ENCODE peak calls at places on chromosome 20, in seven cellular contexts. One of them, this sample, is unnamed. For H3K4me1, the result is how much of the 10 kb centered on the place peaks cover.

GRCh38 chr20:59802471-59803221 is 130.8 kb downstream of the SYCP2 start:
- DNase-seq in tibial nerve: peak
- DNase-seq in colonic mucosa: peak
- DNase-seq in heart right ventricle: no peak
- DNase-seq in HepG2: no peak
- DNase-seq in H1: no peak
- DNase-seq in H9: peak
- DNase-seq in this sample: no peak

GRCh38 chr20:51193066-51193772 is 170.3 kb upstream of the KCNG1 start:
- DNase-seq in colonic mucosa: no peak
- DNase-seq in tibial nerve: no peak
- DNase-seq in HepG2: no peak
- DNase-seq in H9: no peak
- DNase-seq in H1: no peak
- DNase-seq in heart right ventricle: no peak
- DNase-seq in this sample: no peak

GRCh38 chr20:62657956-62658355 is 15.7 kb downstream of the SLCO4A1 start:
- DNase-seq in tibial nerve: no peak
- DNase-seq in H9: no peak
- DNase-seq in colonic mucosa: no peak
- DNase-seq in heart right ventricle: no peak
- DNase-seq in HepG2: no peak
- DNase-seq in H1: no peak
- DNase-seq in this sample: no peak

GRCh38 chr20:41499064-41499463 is 119.1 kb downstream of the CHD6 start:
- DNase-seq in heart right ventricle: no peak
- DNase-seq in H9: no peak
- DNase-seq in HepG2: no peak
- DNase-seq in colonic mucosa: no peak
- DNase-seq in H1: no peak
- DNase-seq in tibial nerve: no peak
- DNase-seq in this sample: no peak

GRCh38 chr20:48957053-48957481 is 35.6 kb downstream of the ARFGEF2 start:
- DNase-seq in tibial nerve: no peak
- DNase-seq in H1: no peak
- DNase-seq in HepG2: no peak
- DNase-seq in H9: no peak
- DNase-seq in colonic mucosa: no peak
- DNase-seq in heart right ventricle: no peak
- DNase-seq in this sample: no peak

GRCh38 chr20:48875914-48876240 is 45.6 kb upstream of the ARFGEF2 start:
- DNase-seq in H1: no peak
- DNase-seq in HepG2: no peak
- DNase-seq in H9: no peak
- DNase-seq in tibial nerve: no peak
- DNase-seq in heart right ventricle: no peak
- DNase-seq in colonic mucosa: no peak
- DNase-seq in this sample: no peak

GRCh38 chr20:58125726-58126125 is 102.7 kb downstream of the ANKRD60 start:
- DNase-seq in tibial nerve: no peak
- DNase-seq in HepG2: no peak
- DNase-seq in heart right ventricle: no peak
- DNase-seq in H9: no peak
- DNase-seq in colonic mucosa: no peak
- DNase-seq in H1: no peak
- DNase-seq in this sample: no peak

GRCh38 chr20:651713-652610 is 1.0 kb downstream of the SRXN1 start:
- DNase-seq in H9: no peak
- DNase-seq in colonic mucosa: peak
- DNase-seq in H1: no peak
- DNase-seq in HepG2: no peak
- DNase-seq in heart right ventricle: no peak
- DNase-seq in tibial nerve: no peak
- DNase-seq in this sample: no peak

GRCh38 chr20:63502671-63503172 is 3.8 kb upstream of the EEF1A2 start:
- DNase-seq in tibial nerve: no peak
- DNase-seq in heart right ventricle: no peak
- DNase-seq in H9: peak
- DNase-seq in H1: peak
- DNase-seq in colonic mucosa: no peak
- DNase-seq in HepG2: no peak
- DNase-seq in this sample: no peak

GRCh38 chr20:40493551-40493950 is 195.5 kb downstream of the MAFB start:
- DNase-seq in HepG2: no peak
- DNase-seq in colonic mucosa: no peak
- DNase-seq in tibial nerve: no peak
- DNase-seq in H1: no peak
- DNase-seq in heart right ventricle: no peak
- DNase-seq in H9: no peak
- DNase-seq in this sample: no peak

GRCh38 chr20:8764289-8764962 is 304.5 kb upstream of the PLCB4 start:
- DNase-seq in colonic mucosa: peak
- DNase-seq in H1: no peak
- DNase-seq in tibial nerve: no peak
- DNase-seq in HepG2: no peak
- DNase-seq in heart right ventricle: no peak
- DNase-seq in H9: no peak
- DNase-seq in this sample: no peak

GRCh38 chr20:5000263-5001173 is 792 bp downstream of the SLC23A2 start:
- DNase-seq in tibial nerve: peak
- DNase-seq in colonic mucosa: peak
- DNase-seq in H9: peak
- DNase-seq in heart right ventricle: peak
- DNase-seq in H1: peak
- DNase-seq in HepG2: peak
- DNase-seq in this sample: no peak

GRCh38 chr20:55090301-55090700 is 614.9 kb downstream of the DOK5 start:
- DNase-seq in colonic mucosa: no peak
- DNase-seq in HepG2: no peak
- DNase-seq in H9: no peak
- DNase-seq in heart right ventricle: no peak
- DNase-seq in tibial nerve: no peak
- DNase-seq in H1: no peak
- DNase-seq in this sample: no peak

GRCh38 chr20:18377896-18378481 is 88.8 kb downstream of the DZANK1 start:
- DNase-seq in tibial nerve: no peak
- DNase-seq in H1: no peak
- DNase-seq in H9: no peak
- DNase-seq in heart right ventricle: no peak
- DNase-seq in colonic mucosa: no peak
- DNase-seq in HepG2: no peak
- DNase-seq in this sample: no peak

GRCh38 chr20:64110411-64111068 is 3.2 kb upstream of the NPBWR2 start:
- DNase-seq in HepG2: no peak
- DNase-seq in tibial nerve: no peak
- DNase-seq in heart right ventricle: no peak
- DNase-seq in H1: peak
- DNase-seq in colonic mucosa: no peak
- DNase-seq in H9: no peak
- DNase-seq in this sample: peak

GRCh38 chr20:11870411-11870810 is 47.3 kb upstream of the BTBD3 start:
- DNase-seq in H9: no peak
- DNase-seq in H1: no peak
- DNase-seq in HepG2: no peak
- DNase-seq in tibial nerve: no peak
- DNase-seq in heart right ventricle: no peak
- DNase-seq in colonic mucosa: no peak
- DNase-seq in this sample: no peak

GRCh38 chr20:11453430-11453829 is 464.3 kb upstream of the BTBD3 start:
- DNase-seq in HepG2: no peak
- DNase-seq in heart right ventricle: no peak
- DNase-seq in H9: no peak
- DNase-seq in tibial nerve: no peak
- DNase-seq in H1: no peak
- DNase-seq in colonic mucosa: no peak
- DNase-seq in this sample: no peak

GRCh38 chr20:3798908-3799248 is 2.8 kb downstream of the CDC25B start:
- DNase-seq in HepG2: no peak
- DNase-seq in tibial nerve: no peak
- DNase-seq in H9: no peak
- DNase-seq in heart right ventricle: no peak
- DNase-seq in H1: no peak
- DNase-seq in colonic mucosa: no peak
- DNase-seq in this sample: no peak

GRCh38 chr20:62367136-62367482 is at the start of gene LAMA5:
- DNase-seq in heart right ventricle: no peak
- DNase-seq in colonic mucosa: no peak
- DNase-seq in H9: peak
- DNase-seq in HepG2: peak
- DNase-seq in tibial nerve: no peak
- DNase-seq in H1: no peak
- DNase-seq in this sample: no peak

GRCh38 chr20:10369723-10370090 is 64.3 kb downstream of the MKKS start:
- DNase-seq in heart right ventricle: no peak
- DNase-seq in HepG2: no peak
- DNase-seq in H9: no peak
- DNase-seq in H1: no peak
- DNase-seq in colonic mucosa: peak
- DNase-seq in tibial nerve: no peak
- DNase-seq in this sample: no peak

GRCh38 chr20:63529180-63529860 is 7.9 kb downstream of the PTK6 start:
- DNase-seq in H9: no peak
- DNase-seq in HepG2: no peak
- DNase-seq in tibial nerve: no peak
- DNase-seq in heart right ventricle: no peak
- DNase-seq in H1: no peak
- DNase-seq in colonic mucosa: no peak
- DNase-seq in this sample: no peak

GRCh38 chr20:62134735-62135231 is 8.4 kb downstream of the PSMA7 start:
- DNase-seq in H1: no peak
- DNase-seq in colonic mucosa: no peak
- DNase-seq in heart right ventricle: no peak
- DNase-seq in HepG2: peak
- DNase-seq in H9: no peak
- DNase-seq in tibial nerve: no peak
- DNase-seq in this sample: no peak

GRCh38 chr20:46365483-46366215 is 40.8 kb downstream of the ELMO2 start:
- DNase-seq in heart right ventricle: no peak
- DNase-seq in tibial nerve: no peak
- DNase-seq in H1: no peak
- DNase-seq in H9: no peak
- DNase-seq in HepG2: no peak
- DNase-seq in colonic mucosa: no peak
- DNase-seq in this sample: no peak
- H3K4me1 ChIP-seq in heart right ventricle: under half
- H3K4me1 ChIP-seq in tibial nerve: half or more
- H3K4me1 ChIP-seq in H1: under half
- H3K4me1 ChIP-seq in H9: under half
- H3K4me1 ChIP-seq in HepG2: under half
- H3K4me1 ChIP-seq in colonic mucosa: under half
- H3K4me1 ChIP-seq in this sample: half or more

GRCh38 chr20:42612262-42612661 is 577.4 kb downstream of the PTPRT start:
- DNase-seq in heart right ventricle: no peak
- DNase-seq in H1: no peak
- DNase-seq in H9: no peak
- DNase-seq in colonic mucosa: no peak
- DNase-seq in HepG2: no peak
- DNase-seq in tibial nerve: no peak
- DNase-seq in this sample: no peak
- H3K4me1 ChIP-seq in heart right ventricle: under half
- H3K4me1 ChIP-seq in H1: under half
- H3K4me1 ChIP-seq in H9: under half
- H3K4me1 ChIP-seq in colonic mucosa: under half
- H3K4me1 ChIP-seq in HepG2: under half
- H3K4me1 ChIP-seq in tibial nerve: under half
- H3K4me1 ChIP-seq in this sample: under half

DNA sequence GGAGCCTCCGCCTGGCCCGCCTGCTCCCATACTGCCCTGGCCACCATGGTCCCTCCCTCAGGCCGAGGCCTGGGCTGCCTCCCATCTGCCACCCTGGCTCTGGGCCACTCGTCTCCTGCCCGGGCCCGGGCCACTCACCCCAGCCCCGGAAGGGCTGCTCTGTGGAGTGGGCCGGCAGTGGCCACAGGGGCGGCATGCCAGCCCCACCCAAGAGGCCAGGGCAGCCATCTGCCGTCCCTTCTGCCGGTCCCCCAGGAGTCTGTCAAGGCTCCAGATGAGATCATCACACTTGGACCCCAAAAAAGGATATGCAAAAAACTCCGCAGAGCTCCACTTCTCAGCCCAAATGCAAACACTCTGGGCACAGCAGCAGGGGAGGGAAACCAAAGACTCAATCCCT is 23.8 kb upstream of the TLDC2 start:
- DNase-seq in tibial nerve: no peak
- DNase-seq in HepG2: no peak
- DNase-seq in H1: no peak
- DNase-seq in colonic mucosa: no peak
- DNase-seq in H9: no peak
- DNase-seq in heart right ventricle: no peak
- DNase-seq in this sample: no peak
- H3K4me1 ChIP-seq in tibial nerve: half or more
- H3K4me1 ChIP-seq in HepG2: under half
- H3K4me1 ChIP-seq in H1: under half
- H3K4me1 ChIP-seq in colonic mucosa: under half
- H3K4me1 ChIP-seq in H9: under half
- H3K4me1 ChIP-seq in heart right ventricle: half or more
- H3K4me1 ChIP-seq in this sample: under half

GRCh38 chr20:33647603-33648395 is 14.3 kb upstream of the C20orf144 start:
- DNase-seq in H9: no peak
- DNase-seq in HepG2: no peak
- DNase-seq in colonic mucosa: no peak
- DNase-seq in tibial nerve: no peak
- DNase-seq in heart right ventricle: no peak
- DNase-seq in H1: no peak
- DNase-seq in this sample: no peak

GRCh38 chr20:33648396-33649004 is 13.6 kb upstream of the C20orf144 start:
- DNase-seq in HepG2: no peak
- DNase-seq in H1: no peak
- DNase-seq in colonic mucosa: no peak
- DNase-seq in tibial nerve: no peak
- DNase-seq in heart right ventricle: no peak
- DNase-seq in H9: no peak
- DNase-seq in this sample: no peak

GRCh38 chr20:33650753-33651561 is 11.2 kb upstream of the C20orf144 start:
- DNase-seq in heart right ventricle: no peak
- DNase-seq in colonic mucosa: peak
- DNase-seq in H9: no peak
- DNase-seq in HepG2: no peak
- DNase-seq in tibial nerve: no peak
- DNase-seq in H1: no peak
- DNase-seq in this sample: no peak

GRCh38 chr20:33650111-33650752 is 11.9 kb upstream of the C20orf144 start:
- DNase-seq in colonic mucosa: peak
- DNase-seq in H9: no peak
- DNase-seq in HepG2: no peak
- DNase-seq in tibial nerve: no peak
- DNase-seq in H1: no peak
- DNase-seq in heart right ventricle: no peak
- DNase-seq in this sample: no peak

DNA sequence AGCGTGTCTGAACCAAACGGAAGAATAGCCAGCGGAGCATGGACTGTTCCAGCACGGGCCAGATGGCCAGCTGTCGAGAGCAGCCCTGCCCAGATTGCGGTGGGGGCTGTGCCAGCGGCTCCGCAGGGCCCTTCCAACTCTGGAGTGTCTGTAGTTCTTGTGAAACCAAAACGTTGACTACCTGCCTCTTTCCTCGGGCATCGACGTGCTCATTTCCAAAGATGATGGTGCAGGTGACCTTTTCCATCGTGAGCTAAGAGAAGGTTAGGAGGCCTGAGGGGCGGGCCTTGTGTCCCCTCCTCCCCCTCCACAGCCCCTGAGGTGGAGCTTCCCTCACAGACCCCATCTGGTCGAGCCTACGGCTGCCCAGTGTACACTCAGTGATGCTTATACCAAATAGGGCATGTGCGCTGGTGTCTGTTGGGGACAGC is 12.9 kb upstream of the C20orf144 start:
- DNase-seq in H1: no peak
- DNase-seq in tibial nerve: no peak
- DNase-seq in colonic mucosa: peak
- DNase-seq in H9: no peak
- DNase-seq in HepG2: no peak
- DNase-seq in heart right ventricle: no peak
- DNase-seq in this sample: no peak
- H3K4me1 ChIP-seq in H1: under half
- H3K4me1 ChIP-seq in tibial nerve: under half
- H3K4me1 ChIP-seq in colonic mucosa: under half
- H3K4me1 ChIP-seq in H9: under half
- H3K4me1 ChIP-seq in HepG2: under half
- H3K4me1 ChIP-seq in heart right ventricle: under half
- H3K4me1 ChIP-seq in this sample: under half

This sample was measured in naive thymus-derived CD4-positive, alpha-beta T cell.